ENCODE peak calls at places on chromosome X, in four cellular contexts. I, V, M and T are unnamed samples. For H3K4me1, the result is how much of the 10 kb centered on the place peaks cover.

GRCh38 chrX:109709129-109709631 is 23.9 kb downstream of the ACSL4 start:
- DNase-seq in I (no peak), M (peak), V (no peak), T (no peak)

GRCh38 chrX:47321978-47322377 is 48.4 kb upstream of the ZNF157 start:
- DNase-seq in M (no peak), V (peak), I (no peak), T (no peak)

GRCh38 chrX:148371251-148371650 is 129.2 kb upstream of the AFF2 start:
- DNase-seq in I (no peak), V (no peak), M (no peak), T (no peak)

GRCh38 chrX:31266172-31267076 is 194.6 kb upstream of the FTHL17 start:
- DNase-seq in I (peak), V (peak), M (peak), T (no peak)

GRCh38 chrX:104564921-104565703 is 887 bp upstream of the IL1RAPL2 start:
- DNase-seq in I (no peak), V (no peak), M (no peak), T (no peak)

GRCh38 chrX:43589735-43590515 is 66.2 kb upstream of the MAOA start:
- DNase-seq in M (no peak), V (no peak), I (no peak), T (no peak)

GRCh38 chrX:649166-649565 is 18.6 kb downstream of the SHOX start:
- DNase-seq in I (peak), M (no peak), V (no peak), T (no peak)

GRCh38 chrX:73913580-73913979 is 350.6 kb downstream of the CHIC1 start:
- DNase-seq in I (no peak), M (no peak), V (no peak), T (no peak)

GRCh38 chrX:103211012-103211715 is 3.7 kb upstream of the BEX4 start:
- DNase-seq in M (peak), V (peak), I (no peak), T (no peak)

GRCh38 chrX:107935200-107935599 is 47.0 kb downstream of the TEX13B start:
- DNase-seq in V (no peak), I (no peak), M (no peak), T (no peak)

GRCh38 chrX:130994671-130995070 is 63.5 kb upstream of the ARHGAP36 start:
- DNase-seq in V (peak), M (peak), I (no peak), T (no peak)

GRCh38 chrX:129634541-129634940 is 20.2 kb downstream of the APLN start:
- DNase-seq in M (no peak), I (no peak), V (no peak), T (no peak)

GRCh38 chrX:100512471-100512870 is 72.3 kb upstream of the TNMD start:
- DNase-seq in M (peak), I (no peak), V (no peak), T (no peak)

GRCh38 chrX:149512225-149512885 is 7.2 kb upstream of the IDS start:
- DNase-seq in I (peak), M (peak), V (peak), T (no peak)

GRCh38 chrX:154730271-154730883 is 20.5 kb downstream of the GAB3 start:
- DNase-seq in I (no peak), V (no peak), M (no peak), T (no peak)

GRCh38 chrX:135384161-135384836 is 37.4 kb upstream of the SMIM10L2A start:
- DNase-seq in I (no peak), M (no peak), V (no peak), T (no peak)

GRCh38 chrX:1555370-1555769 is 18.4 kb upstream of the P2RY8 start:
- DNase-seq in M (no peak), I (no peak), V (no peak), T (no peak)

GRCh38 chrX:12236156-12236555 is 97.9 kb downstream of the FRMPD4 start:
- DNase-seq in I (no peak), M (no peak), V (no peak), T (no peak)

GRCh38 chrX:115525486-115525885 is 35.5 kb upstream of the PLS3 start:
- DNase-seq in M (no peak), V (no peak), I (no peak), T (no peak)

GRCh38 chrX:66635360-66635759 is 3.5 kb downstream of the EDA2R start:
- DNase-seq in I (no peak), V (no peak), M (no peak), T (no peak)

GRCh38 chrX:44953734-44954502 is 80.9 kb downstream of the KDM6A start:
- DNase-seq in I (no peak), V (no peak), M (no peak), T (no peak)

GRCh38 chrX:2705036-2705435 is 13.9 kb downstream of the CD99 start:
- DNase-seq in M (no peak), I (no peak), V (no peak), T (peak)

GRCh38 chrX:150870487-150871340 is 27.8 kb downstream of the CD99L2 start:
- DNase-seq in V (no peak), M (no peak), I (no peak), T (no peak)

GRCh38 chrX:141158084-141158483 is 18.8 kb downstream of the LDOC1 start:
- DNase-seq in M (no peak), V (no peak), I (no peak), T (no peak)
- H3K27ac ChIP-seq in M (no peak), V (no peak), I (no peak), T (no peak)

GRCh38 chrX:9647475-9647874 is 118.2 kb downstream of the GPR143 start:
- DNase-seq in M (no peak), I (no peak), V (no peak), T (no peak)
- H3K4me1 ChIP-seq in M (under half), I (under half), V (under half), T (under half)

GRCh38 chrX:24241822-24242648 is 71.8 kb downstream of the SUPT20HL2 start:
- DNase-seq in M (peak), I (no peak), V (peak), T (no peak)
- TF ChIP-seq CTCF in M (peak), I (no peak), V (peak), T (peak)

DNA sequence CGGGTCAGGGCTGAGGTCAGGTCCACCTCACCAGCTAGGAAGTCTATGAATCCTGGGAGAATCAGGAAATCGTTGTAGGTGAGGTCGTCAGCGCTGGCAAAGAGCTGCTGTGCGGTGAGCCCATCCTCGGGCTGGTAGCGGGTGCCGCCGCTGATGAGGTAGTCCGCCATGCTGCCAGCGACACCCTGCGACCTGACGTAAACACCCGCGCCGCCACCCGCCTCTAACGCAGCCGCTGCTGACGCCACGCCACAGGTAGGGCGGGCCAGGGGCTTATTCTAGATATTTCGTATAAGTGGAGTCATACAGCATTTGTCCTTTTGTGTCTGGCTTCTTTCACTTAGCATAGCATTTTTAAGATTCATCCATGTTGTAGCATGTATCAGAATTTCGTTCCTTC is 220.2 kb upstream of the ATP6AP2 start:
- DNase-seq in I (no peak), V (no peak), M (no peak), T (no peak)
- H3K27ac ChIP-seq in I (no peak), V (no peak), M (no peak), T (no peak)